ENCODE peak calls at places on chromosomes 1 and 21, in five cellular contexts. R, D, N, W and Q are unnamed samples. For H3K4me1, the result is how much of the 10 kb centered on the place peaks cover.

GRCh38 chr1:35660581-35661473 is 19.5 kb upstream of the PSMB2 start:
- DNase-seq in R (no peak), D (peak), N (peak), W (peak), Q (no peak)

GRCh38 chr1:56958526-56958925 is 7.3 kb downstream of the C8B start:
- DNase-seq in R (no peak), D (no peak), N (peak), W (peak), Q (no peak)

GRCh38 chr1:1164701-1165451 is 8.8 kb upstream of the TTLL10 start:
- DNase-seq in R (no peak), D (no peak), N (no peak), W (peak), Q (no peak)

GRCh38 chr1:62608905-62609304 is 11.6 kb downstream of the ANGPTL3 start:
- DNase-seq in R (no peak), D (no peak), N (no peak), W (no peak), Q (no peak)

GRCh38 chr1:58549231-58549958 is 2.9 kb upstream of the OMA1 start:
- DNase-seq in R (no peak), D (no peak), N (no peak), W (no peak), Q (no peak)

GRCh38 chr1:192654607-192655389 is 18.9 kb downstream of the RGS13 start:
- DNase-seq in R (no peak), D (no peak), N (peak), W (peak), Q (no peak)

GRCh38 chr1:224502459-224503160 is 68.0 kb upstream of the WDR26 start:
- DNase-seq in R (no peak), D (peak), N (peak), W (no peak), Q (no peak)

GRCh38 chr1:118788372-118788955 is 199.7 kb downstream of the TBX15 start:
- DNase-seq in R (no peak), D (no peak), N (peak), W (peak), Q (no peak)

GRCh38 chr1:93079685-93080141 is 630 bp downstream of the MTF2 start:
- DNase-seq in R (no peak), D (no peak), N (peak), W (peak), Q (peak)

GRCh38 chr1:54404939-54405880 is 984 bp downstream of the SSBP3 start:
- DNase-seq in R (peak), D (no peak), N (peak), W (peak), Q (peak)

GRCh38 chr21:42616366-42617340 is 36.8 kb upstream of the PDE9A start:
- DNase-seq in R (no peak), D (no peak), N (no peak), W (no peak), Q (no peak)

GRCh38 chr1:36295390-36295789 is 10.8 kb upstream of the SH3D21 start:
- DNase-seq in R (no peak), D (no peak), N (no peak), W (no peak), Q (no peak)

GRCh38 chr21:31354604-31355443 is 10.8 kb upstream of the TIAM1 start:
- DNase-seq in R (no peak), D (no peak), N (peak), W (peak), Q (no peak)

GRCh38 chr1:247857069-247857985 is at the start of gene TRIM58:
- DNase-seq in R (peak), D (peak), N (no peak), W (no peak), Q (no peak)

GRCh38 chr1:39969531-39970270 is 14.8 kb downstream of the MFSD2A start:
- DNase-seq in R (peak), D (no peak), N (no peak), W (no peak), Q (no peak)

GRCh38 chr1:9376886-9377333 is 84.2 kb downstream of the SPSB1 start:
- DNase-seq in R (no peak), D (no peak), N (peak), W (no peak), Q (peak)

GRCh38 chr1:92004129-92004528 is 25.7 kb upstream of the EPHX4 start:
- DNase-seq in R (no peak), D (no peak), N (no peak), W (no peak), Q (no peak)

GRCh38 chr1:33244143-33244808 is 12.0 kb upstream of the ZNF362 start:
- DNase-seq in R (no peak), D (no peak), N (no peak), W (no peak), Q (peak)

GRCh38 chr1:230129341-230129740 is 62.3 kb downstream of the GALNT2 start:
- DNase-seq in R (no peak), D (no peak), N (no peak), W (no peak), Q (no peak)

GRCh38 chr1:151314137-151314875 is 12.9 kb downstream of the PI4KB start:
- DNase-seq in R (no peak), D (no peak), N (peak), W (peak), Q (peak)

GRCh38 chr1:76075188-76075489 is 593 bp downstream of the ST6GALNAC3 start:
- DNase-seq in R (peak), D (no peak), N (no peak), W (no peak), Q (no peak)

GRCh38 chr21:33063365-33063883 is 6.5 kb upstream of the OLIG1 start:
- DNase-seq in R (no peak), D (no peak), N (no peak), W (no peak), Q (no peak)

GRCh38 chr1:22542886-22543285 is 20.4 kb upstream of the EPHA8 start:
- DNase-seq in R (no peak), D (no peak), N (no peak), W (no peak), Q (no peak)

GRCh38 chr1:29803486-29803885 is 567.2 kb downstream of the PTPRU start:
- DNase-seq in R (no peak), D (no peak), N (no peak), W (no peak), Q (no peak)

GRCh38 chr1:29804181-29804899 is 568.0 kb downstream of the PTPRU start:
- DNase-seq in R (no peak), D (no peak), N (no peak), W (no peak), Q (peak)

GRCh38 chr1:29805122-29805895 is 569.0 kb downstream of the PTPRU start:
- DNase-seq in R (no peak), D (peak), N (no peak), W (no peak), Q (peak)

GRCh38 chr1:29806646-29807319 is 570.5 kb downstream of the PTPRU start:
- DNase-seq in R (no peak), D (no peak), N (no peak), W (no peak), Q (no peak)

DNA sequence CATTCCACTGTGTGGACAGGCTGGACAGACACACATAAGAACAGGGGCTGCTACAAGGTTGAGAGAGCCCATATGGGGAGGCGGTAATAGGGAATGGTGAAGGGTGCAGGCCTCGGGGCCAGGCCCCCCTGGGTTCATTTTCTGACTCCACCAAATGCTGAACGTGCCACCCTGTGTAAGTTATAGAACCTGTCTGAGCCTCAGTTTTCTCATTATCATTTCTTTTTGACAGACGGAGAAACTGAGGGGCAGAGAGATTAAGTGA is 569.5 kb downstream of the PTPRU start:
- DNase-seq in R (no peak), D (no peak), N (no peak), W (no peak), Q (no peak)
- H3K4me1 ChIP-seq in R (under half), D (under half), N (under half), W (under half), Q (under half)

DNA sequence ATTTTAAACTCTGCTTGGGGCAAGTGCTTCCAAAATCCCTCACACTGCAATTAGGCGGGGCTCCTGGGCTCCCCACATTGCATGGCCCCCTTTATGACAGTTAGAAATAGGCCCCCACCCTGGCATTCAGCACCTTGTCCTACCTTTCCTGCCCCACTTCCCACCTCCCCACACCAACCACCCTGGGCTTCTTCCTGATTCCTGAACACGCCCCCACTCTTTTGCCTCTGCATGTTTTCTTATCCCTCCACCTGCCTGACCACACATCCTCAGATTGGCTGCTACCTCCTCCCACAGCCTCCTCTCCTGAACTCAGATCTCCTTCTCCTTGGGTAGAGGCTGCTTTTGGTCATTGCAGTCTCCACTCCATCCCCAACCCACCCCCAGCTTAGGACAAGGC is 1.5 kb downstream of the MOB3C start:
- DNase-seq in R (no peak), D (no peak), N (no peak), W (no peak), Q (no peak)
- H3K4me3 ChIP-seq in R (peak), D (no peak), N (no peak), W (no peak), Q (peak)

GRCh38 chr21:46119565-46120271 is 21.8 kb downstream of the COL6A2 start:
- DNase-seq in R (peak), D (no peak), N (no peak), W (no peak), Q (peak)

GRCh38 chr21:46120301-46121285 is 22.7 kb downstream of the COL6A2 start:
- DNase-seq in R (peak), D (no peak), N (no peak), W (no peak), Q (peak)

GRCh38 chr21:46117586-46118304 is 19.8 kb downstream of the COL6A2 start:
- DNase-seq in R (no peak), D (no peak), N (no peak), W (no peak), Q (peak)

GRCh38 chr21:46118305-46118870 is 20.5 kb downstream of the COL6A2 start:
- DNase-seq in R (peak), D (no peak), N (no peak), W (no peak), Q (peak)

GRCh38 chr21:46118871-46119564 is 21.1 kb downstream of the COL6A2 start:
- DNase-seq in R (peak), D (no peak), N (no peak), W (no peak), Q (peak)
- H3K4me1 ChIP-seq in R (under half), D (under half), N (under half), W (under half), Q (under half)

DNA sequence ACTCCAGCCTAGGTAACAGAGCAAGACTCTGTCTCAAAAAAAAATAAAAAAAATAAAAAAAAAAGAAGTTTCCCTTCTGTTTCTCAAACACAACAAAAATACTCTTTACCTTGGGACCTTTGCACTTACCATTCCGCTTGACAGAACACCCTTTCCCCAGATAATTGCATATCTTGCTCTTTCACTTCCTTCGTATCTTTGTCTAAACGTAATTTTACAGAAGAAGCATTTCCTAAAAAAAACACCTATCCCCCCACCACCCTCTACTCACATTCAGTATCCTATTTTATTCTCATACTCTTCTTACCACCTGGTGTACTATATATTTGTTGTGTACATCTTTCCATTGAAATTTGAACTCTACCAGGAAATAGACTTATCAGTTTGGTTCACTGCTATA is 32.7 kb downstream of the ASH1L start:
- DNase-seq in R (no peak), D (no peak), N (no peak), W (no peak), Q (no peak)
- H3K4me3 ChIP-seq in R (no peak), D (no peak), N (no peak), W (no peak), Q (no peak)

GRCh38 chr1:177392336-177392735 is 221.6 kb downstream of the BRINP2 start:
- DNase-seq in R (no peak), D (no peak), N (no peak), W (no peak), Q (no peak)
- H3K4me1 ChIP-seq in R (under half), D (under half), N (under half), W (under half), Q (under half)

GRCh38 chr1:47226121-47226977 is 5.7 kb downstream of the TAL1 start:
- DNase-seq in R (no peak), D (no peak), N (no peak), W (no peak), Q (no peak)
- H3K4me3 ChIP-seq in R (peak), D (peak), N (no peak), W (no peak), Q (no peak)

DNA sequence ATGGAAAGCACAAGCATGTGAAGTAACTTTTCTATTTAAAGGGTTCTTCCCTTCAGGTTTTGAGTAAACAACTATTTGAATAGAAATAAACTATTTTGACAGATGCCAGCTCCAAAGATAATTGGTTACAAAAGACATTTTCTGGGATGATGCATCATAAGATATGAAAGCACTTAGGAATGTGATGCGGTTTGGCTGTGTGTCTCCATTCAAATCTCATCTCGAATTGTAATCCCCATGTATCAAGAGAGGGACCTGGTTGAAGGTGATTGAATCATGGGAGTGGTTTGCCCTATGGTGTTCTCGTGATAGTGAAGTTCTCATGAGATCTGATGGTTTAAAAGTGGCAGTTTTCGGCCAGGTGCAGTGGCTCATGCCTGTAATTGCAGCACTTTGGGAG is 6.4 kb downstream of the DISP1 start:
- DNase-seq in R (no peak), D (no peak), N (no peak), W (peak), Q (no peak)
- H3K4me1 ChIP-seq in R (under half), D (under half), N (under half), W (under half), Q (under half)